ENCODE peak calls at places on chromosome 2, in seven cellular contexts. One of them, this sample, is unnamed.

GRCh38 chr2:47095302-47096020 is 59.6 kb downstream of the STPG4 start:
- DNase-seq in cardiac fibroblast: no peak
- DNase-seq in A549: no peak
- DNase-seq in endothelial cell: no peak
- DNase-seq in neural crest cell: no peak
- DNase-seq in osteocyte: no peak
- DNase-seq in astrocyte: no peak
- DNase-seq in this sample: no peak

GRCh38 chr2:147854557-147855134 is 9.8 kb downstream of the ACVR2A start:
- DNase-seq in cardiac fibroblast: no peak
- DNase-seq in A549: no peak
- DNase-seq in endothelial cell: no peak
- DNase-seq in neural crest cell: no peak
- DNase-seq in osteocyte: no peak
- DNase-seq in astrocyte: no peak
- DNase-seq in this sample: no peak

GRCh38 chr2:207692206-207693065 is 19.0 kb upstream of the CCNYL1 start:
- DNase-seq in cardiac fibroblast: peak; percentile 32
- DNase-seq in A549: peak; percentile 50
- DNase-seq in endothelial cell: peak; percentile 52
- DNase-seq in neural crest cell: peak; percentile 43
- DNase-seq in osteocyte: no peak
- DNase-seq in astrocyte: no peak
- DNase-seq in this sample: peak; percentile 44

GRCh38 chr2:136118819-136119716 is 1.1 kb upstream of the CXCR4 start:
- DNase-seq in cardiac fibroblast: no peak
- DNase-seq in A549: no peak
- DNase-seq in endothelial cell: peak; percentile 62
- DNase-seq in neural crest cell: peak; percentile 51
- DNase-seq in osteocyte: no peak
- DNase-seq in astrocyte: no peak
- DNase-seq in this sample: peak; percentile 37

GRCh38 chr2:239916205-239917127 is 108.7 kb downstream of the NDUFA10 start:
- DNase-seq in cardiac fibroblast: no peak
- DNase-seq in A549: no peak
- DNase-seq in endothelial cell: no peak
- DNase-seq in neural crest cell: no peak
- DNase-seq in osteocyte: peak; percentile 79
- DNase-seq in astrocyte: no peak
- DNase-seq in this sample: no peak

GRCh38 chr2:57890462-57890861 is 156.1 kb upstream of the VRK2 start:
- DNase-seq in cardiac fibroblast: no peak
- DNase-seq in A549: no peak
- DNase-seq in endothelial cell: no peak
- DNase-seq in neural crest cell: no peak
- DNase-seq in osteocyte: no peak
- DNase-seq in astrocyte: peak; percentile 26
- DNase-seq in this sample: no peak

GRCh38 chr2:223526106-223526505 is 76.1 kb downstream of the SCG2 start:
- DNase-seq in cardiac fibroblast: no peak
- DNase-seq in A549: no peak
- DNase-seq in endothelial cell: no peak
- DNase-seq in neural crest cell: no peak
- DNase-seq in osteocyte: no peak
- DNase-seq in astrocyte: peak; percentile 36
- DNase-seq in this sample: no peak

GRCh38 chr2:183371545-183371944 is 247.3 kb downstream of the NUP35 start:
- DNase-seq in cardiac fibroblast: no peak
- DNase-seq in A549: no peak
- DNase-seq in endothelial cell: no peak
- DNase-seq in neural crest cell: no peak
- DNase-seq in osteocyte: no peak
- DNase-seq in astrocyte: no peak
- DNase-seq in this sample: no peak

GRCh38 chr2:186429095-186429494 is 57.0 kb upstream of the ZC3H15 start:
- DNase-seq in cardiac fibroblast: no peak
- DNase-seq in A549: no peak
- DNase-seq in endothelial cell: no peak
- DNase-seq in neural crest cell: no peak
- DNase-seq in osteocyte: no peak
- DNase-seq in astrocyte: peak; percentile 13
- DNase-seq in this sample: no peak

GRCh38 chr2:241272298-241272721 is 43.2 kb downstream of the HDLBP start:
- DNase-seq in cardiac fibroblast: peak; percentile 33
- DNase-seq in A549: no peak
- DNase-seq in endothelial cell: peak; percentile 51
- DNase-seq in neural crest cell: peak; percentile 16
- DNase-seq in osteocyte: no peak
- DNase-seq in astrocyte: no peak
- DNase-seq in this sample: peak; percentile 9

GRCh38 chr2:11458753-11459152 is 7.2 kb downstream of the E2F6 start:
- DNase-seq in cardiac fibroblast: no peak
- DNase-seq in A549: no peak
- DNase-seq in endothelial cell: no peak
- DNase-seq in neural crest cell: no peak
- DNase-seq in osteocyte: peak; percentile 11
- DNase-seq in astrocyte: no peak
- DNase-seq in this sample: no peak

GRCh38 chr2:196718796-196719564 is 79.5 kb downstream of the CCDC150 start:
- DNase-seq in cardiac fibroblast: peak; percentile 75
- DNase-seq in A549: peak; percentile 37
- DNase-seq in endothelial cell: peak; percentile 15
- DNase-seq in neural crest cell: no peak
- DNase-seq in osteocyte: no peak
- DNase-seq in astrocyte: peak; percentile 70
- DNase-seq in this sample: peak; percentile 58

GRCh38 chr2:201363857-201364560 is 6.9 kb upstream of the FLACC1 start:
- DNase-seq in cardiac fibroblast: peak; percentile 73
- DNase-seq in A549: peak; percentile 8
- DNase-seq in endothelial cell: peak; percentile 22
- DNase-seq in neural crest cell: no peak
- DNase-seq in osteocyte: no peak
- DNase-seq in astrocyte: peak; percentile 25
- DNase-seq in this sample: peak; percentile 40

GRCh38 chr2:95530734-95531133 is 46.2 kb upstream of the TRIM43B start:
- DNase-seq in cardiac fibroblast: peak; percentile 25
- DNase-seq in A549: no peak
- DNase-seq in endothelial cell: no peak
- DNase-seq in neural crest cell: no peak
- DNase-seq in osteocyte: no peak
- DNase-seq in astrocyte: peak; percentile 86
- DNase-seq in this sample: no peak

GRCh38 chr2:10486601-10487079 is 38.5 kb upstream of the ODC1 start:
- DNase-seq in cardiac fibroblast: no peak
- DNase-seq in A549: no peak
- DNase-seq in endothelial cell: no peak
- DNase-seq in neural crest cell: no peak
- DNase-seq in osteocyte: peak; percentile 68
- DNase-seq in astrocyte: no peak
- DNase-seq in this sample: peak; percentile 34

GRCh38 chr2:35410431-35411061 is 945.0 kb upstream of the CRIM1 start:
- DNase-seq in cardiac fibroblast: peak; percentile 60
- DNase-seq in A549: peak; percentile 13
- DNase-seq in endothelial cell: peak; percentile 80
- DNase-seq in neural crest cell: peak; percentile 72
- DNase-seq in osteocyte: peak; percentile 89
- DNase-seq in astrocyte: peak; percentile 14
- DNase-seq in this sample: peak; percentile 55

GRCh38 chr2:39216495-39217191 is 27.1 kb downstream of the CDKL4 start:
- DNase-seq in cardiac fibroblast: no peak
- DNase-seq in A549: no peak
- DNase-seq in endothelial cell: no peak
- DNase-seq in neural crest cell: no peak
- DNase-seq in osteocyte: no peak
- DNase-seq in astrocyte: no peak
- DNase-seq in this sample: no peak

GRCh38 chr2:7043689-7044088 is 126.5 kb downstream of the RNF144A start:
- DNase-seq in cardiac fibroblast: no peak
- DNase-seq in A549: no peak
- DNase-seq in endothelial cell: no peak
- DNase-seq in neural crest cell: no peak
- DNase-seq in osteocyte: no peak
- DNase-seq in astrocyte: no peak
- DNase-seq in this sample: no peak

GRCh38 chr2:190578158-190579057 is 43.9 kb upstream of the NEMP2 start:
- DNase-seq in cardiac fibroblast: peak; percentile 86
- DNase-seq in A549: peak; percentile 46
- DNase-seq in endothelial cell: no peak
- DNase-seq in neural crest cell: no peak
- DNase-seq in osteocyte: no peak
- DNase-seq in astrocyte: no peak
- DNase-seq in this sample: peak; percentile 39

GRCh38 chr2:119864318-119864717 is 104.6 kb downstream of the PTPN4 start:
- DNase-seq in cardiac fibroblast: no peak
- DNase-seq in A549: no peak
- DNase-seq in endothelial cell: no peak
- DNase-seq in neural crest cell: no peak
- DNase-seq in osteocyte: no peak
- DNase-seq in astrocyte: no peak
- DNase-seq in this sample: no peak

GRCh38 chr2:467543-467891 is 179.6 kb upstream of the ALKAL2 start:
- DNase-seq in cardiac fibroblast: no peak
- DNase-seq in A549: no peak
- DNase-seq in endothelial cell: no peak
- DNase-seq in neural crest cell: no peak
- DNase-seq in osteocyte: no peak
- DNase-seq in astrocyte: no peak
- DNase-seq in this sample: no peak

GRCh38 chr2:467101-467500 is 179.2 kb upstream of the ALKAL2 start:
- DNase-seq in cardiac fibroblast: no peak
- DNase-seq in A549: no peak
- DNase-seq in endothelial cell: no peak
- DNase-seq in neural crest cell: no peak
- DNase-seq in osteocyte: no peak
- DNase-seq in astrocyte: no peak
- DNase-seq in this sample: no peak

GRCh38 chr2:467892-468630 is 180.2 kb upstream of the ALKAL2 start:
- DNase-seq in cardiac fibroblast: no peak
- DNase-seq in A549: no peak
- DNase-seq in endothelial cell: peak; percentile 21
- DNase-seq in neural crest cell: no peak
- DNase-seq in osteocyte: no peak
- DNase-seq in astrocyte: no peak
- DNase-seq in this sample: no peak

GRCh38 chr2:460861-461260 is 173.0 kb upstream of the ALKAL2 start:
- DNase-seq in cardiac fibroblast: no peak
- DNase-seq in A549: no peak
- DNase-seq in endothelial cell: no peak
- DNase-seq in neural crest cell: no peak
- DNase-seq in osteocyte: no peak
- DNase-seq in astrocyte: peak; percentile 39
- DNase-seq in this sample: no peak

GRCh38 chr2:464562-465309 is 176.8 kb upstream of the ALKAL2 start:
- DNase-seq in cardiac fibroblast: no peak
- DNase-seq in A549: no peak
- DNase-seq in endothelial cell: no peak
- DNase-seq in neural crest cell: no peak
- DNase-seq in osteocyte: no peak
- DNase-seq in astrocyte: no peak
- DNase-seq in this sample: no peak
- TF ChIP-seq CTCF in cardiac fibroblast: no peak
- TF ChIP-seq CTCF in A549: no peak
- TF ChIP-seq CTCF in endothelial cell: no peak
- TF ChIP-seq CTCF in neural crest cell: no peak
- TF ChIP-seq CTCF in osteocyte: no peak
- TF ChIP-seq CTCF in astrocyte: no peak
- TF ChIP-seq CTCF in this sample: no peak

DNA sequence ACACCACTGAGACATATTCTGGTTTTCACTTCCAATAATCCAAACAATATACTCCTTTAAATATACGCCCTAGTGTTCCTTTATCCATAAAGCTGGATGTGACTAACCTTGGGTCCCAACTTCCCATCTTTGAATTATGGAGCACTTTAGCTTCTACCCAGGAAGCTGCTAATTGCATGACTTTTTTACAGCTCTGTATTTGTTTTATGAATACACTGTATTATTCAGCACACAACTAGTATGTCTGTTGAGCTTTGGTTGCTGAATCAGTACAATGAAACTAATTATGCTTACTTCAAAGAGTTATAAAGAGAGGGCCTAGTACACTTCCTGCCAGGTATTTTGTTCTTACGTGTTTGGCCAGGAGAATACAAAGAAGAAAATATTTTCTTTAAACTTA is 118.5 kb downstream of the BAZ2B start:
- DNase-seq in cardiac fibroblast: no peak
- DNase-seq in A549: no peak
- DNase-seq in endothelial cell: no peak
- DNase-seq in neural crest cell: no peak
- DNase-seq in osteocyte: no peak
- DNase-seq in astrocyte: no peak
- DNase-seq in this sample: no peak
- TF ChIP-seq CTCF in cardiac fibroblast: no peak
- TF ChIP-seq CTCF in A549: no peak
- TF ChIP-seq CTCF in endothelial cell: no peak
- TF ChIP-seq CTCF in neural crest cell: no peak
- TF ChIP-seq CTCF in osteocyte: no peak
- TF ChIP-seq CTCF in astrocyte: no peak
- TF ChIP-seq CTCF in this sample: no peak

GRCh38 chr2:30073523-30073922 is 73.3 kb upstream of the YPEL5 start:
- DNase-seq in cardiac fibroblast: no peak
- DNase-seq in A549: no peak
- DNase-seq in endothelial cell: no peak
- DNase-seq in neural crest cell: no peak
- DNase-seq in osteocyte: no peak
- DNase-seq in astrocyte: no peak
- DNase-seq in this sample: no peak

GRCh38 chr2:30074023-30074422 is 72.8 kb upstream of the YPEL5 start:
- DNase-seq in cardiac fibroblast: peak; percentile 24
- DNase-seq in A549: no peak
- DNase-seq in endothelial cell: no peak
- DNase-seq in neural crest cell: no peak
- DNase-seq in osteocyte: no peak
- DNase-seq in astrocyte: no peak
- DNase-seq in this sample: no peak

GRCh38 chr2:30078521-30078920 is 68.3 kb upstream of the YPEL5 start:
- DNase-seq in cardiac fibroblast: peak; percentile 5
- DNase-seq in A549: no peak
- DNase-seq in endothelial cell: no peak
- DNase-seq in neural crest cell: no peak
- DNase-seq in osteocyte: no peak
- DNase-seq in astrocyte: no peak
- DNase-seq in this sample: no peak
- TF ChIP-seq CTCF in cardiac fibroblast: no peak
- TF ChIP-seq CTCF in A549: no peak
- TF ChIP-seq CTCF in endothelial cell: no peak
- TF ChIP-seq CTCF in neural crest cell: no peak
- TF ChIP-seq CTCF in osteocyte: no peak
- TF ChIP-seq CTCF in astrocyte: no peak
- TF ChIP-seq CTCF in this sample: no peak

DNA sequence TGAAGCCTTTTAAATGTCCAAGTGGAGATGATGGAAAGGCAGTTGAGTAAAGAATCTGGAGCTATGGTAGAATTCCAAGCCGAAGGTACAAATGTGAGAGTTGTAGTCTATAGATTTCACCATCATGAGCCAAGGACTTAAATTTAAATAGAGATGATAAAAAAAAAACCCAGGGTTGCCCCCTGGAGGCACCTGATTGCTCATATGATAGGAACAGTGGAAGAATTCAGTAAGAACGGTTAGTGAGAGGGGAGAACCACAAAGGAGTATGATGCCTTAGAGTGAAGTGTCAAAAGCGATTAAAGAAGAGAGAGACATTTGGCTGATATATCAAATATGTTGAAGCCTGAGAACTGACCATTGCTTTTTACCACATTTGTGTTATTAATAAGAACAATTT is 11.9 kb downstream of the NYAP2 start:
- DNase-seq in cardiac fibroblast: no peak
- DNase-seq in A549: no peak
- DNase-seq in endothelial cell: no peak
- DNase-seq in neural crest cell: no peak
- DNase-seq in osteocyte: no peak
- DNase-seq in astrocyte: no peak
- DNase-seq in this sample: no peak
- TF ChIP-seq CTCF in cardiac fibroblast: no peak
- TF ChIP-seq CTCF in A549: peak; percentile 6
- TF ChIP-seq CTCF in endothelial cell: no peak
- TF ChIP-seq CTCF in neural crest cell: no peak
- TF ChIP-seq CTCF in osteocyte: no peak
- TF ChIP-seq CTCF in astrocyte: no peak
- TF ChIP-seq CTCF in this sample: no peak